ENCODE peak calls at places on chromosomes 3 and 15, in five cellular contexts. M, X, G, N and E are unnamed samples.

GRCh38 chr3:175737646-175738572 is 878.8 kb downstream of the NAALADL2 start:
- DNase-seq in X (no peak), N (no peak), M (no peak), G (no peak), E (peak; percentile 84)

GRCh38 chr15:74203914-74204431 is 1.4 kb upstream of the STRA6 start:
- DNase-seq in M (peak; percentile 67), G (peak; percentile 44), N (no peak), X (no peak), E (peak; percentile 56)

GRCh38 chr3:132543016-132543739 is 53.9 kb upstream of the ACKR4 start:
- DNase-seq in M (no peak), G (no peak), N (no peak), X (no peak), E (peak; percentile 89)

GRCh38 chr3:48398701-48399386 is 26.8 kb downstream of the FBXW12 start:
- DNase-seq in N (peak; percentile 24), X (no peak), M (no peak), G (no peak), E (no peak)

GRCh38 chr3:163391407-163392181 is 1686.7 kb downstream of the SI start:
- DNase-seq in N (no peak), G (no peak), X (no peak), M (no peak), E (no peak)

GRCh38 chr3:16665282-16665741 is 60.1 kb upstream of the DAZL start:
- DNase-seq in N (no peak), X (no peak), G (peak; percentile 33), M (peak; percentile 60), E (peak; percentile 42)

GRCh38 chr3:147930417-147930816 is 521.3 kb downstream of the ZIC1 start:
- DNase-seq in X (no peak), N (no peak), G (no peak), M (no peak), E (peak; percentile 8)

GRCh38 chr15:64896371-64897069 is 15.2 kb upstream of the ANKDD1A start:
- DNase-seq in N (no peak), X (no peak), G (no peak), M (no peak), E (no peak)

GRCh38 chr3:55686720-55687254 is 199.7 kb upstream of the WNT5A start:
- DNase-seq in G (no peak), N (no peak), X (no peak), M (no peak), E (peak; percentile 4)

GRCh38 chr3:186097663-186098451 is 11.0 kb downstream of the ETV5 start:
- DNase-seq in N (peak; percentile 85), M (peak; percentile 94), G (peak; percentile 71), X (peak; percentile 97), E (peak; percentile 23)

GRCh38 chr3:43426388-43426787 is 140.0 kb downstream of the SNRK start:
- DNase-seq in M (no peak), G (no peak), N (no peak), X (no peak), E (no peak)

GRCh38 chr3:10981961-10982360 is 10.6 kb upstream of the SLC6A1 start:
- DNase-seq in G (no peak), X (peak; percentile 85), M (no peak), N (peak; percentile 35), E (no peak)

GRCh38 chr3:49703443-49703927 is 14.1 kb downstream of the RNF123 start:
- DNase-seq in G (peak; percentile 67), M (peak; percentile 81), N (peak; percentile 54), X (peak; percentile 68), E (peak; percentile 61)

GRCh38 chr3:39154323-39155021 is 1.1 kb upstream of the CSRNP1 start:
- DNase-seq in G (peak; percentile 49), M (peak; percentile 97), X (no peak), N (no peak), E (no peak)

GRCh38 chr3:117226932-117227331 is 517.4 kb downstream of the TUSC7 start:
- DNase-seq in G (no peak), X (no peak), N (no peak), M (no peak), E (no peak)

GRCh38 chr3:155554777-155555445 is 190.0 kb downstream of the PLCH1 start:
- DNase-seq in X (no peak), G (no peak), N (no peak), M (no peak), E (no peak)

GRCh38 chr3:122892118-122892517 is 97.2 kb downstream of the SLC49A4 start:
- DNase-seq in X (no peak), M (no peak), G (no peak), N (no peak), E (no peak)

GRCh38 chr3:168422843-168423242 is 327.1 kb upstream of the GOLIM4 start:
- DNase-seq in M (peak; percentile 27), G (no peak), N (no peak), X (no peak), E (no peak)

GRCh38 chr3:51706788-51707731 is at the start of gene GRM2:
- DNase-seq in N (peak; percentile 74), G (peak; percentile 97), M (peak; percentile 98), X (peak; percentile 97), E (peak; percentile 43)

GRCh38 chr15:73851679-73852078 is 21.7 kb upstream of the TBC1D21 start:
- DNase-seq in X (peak; percentile 88), M (peak; percentile 94), N (no peak), G (peak; percentile 89), E (peak; percentile 11)

GRCh38 chr3:131110087-131110486 is 83.4 kb downstream of the NEK11 start:
- DNase-seq in M (no peak), N (no peak), X (no peak), G (no peak), E (peak; percentile 62)

GRCh38 chr3:56693750-56694149 is 10.7 kb upstream of the TASOR start:
- DNase-seq in X (no peak), G (no peak), M (no peak), N (peak; percentile 42), E (no peak)

GRCh38 chr3:111714305-111714704 is 119.2 kb upstream of the ZBED2 start:
- DNase-seq in M (peak; percentile 69), X (peak; percentile 38), N (no peak), G (no peak), E (peak; percentile 51)

GRCh38 chr3:120763601-120764000 is 21.1 kb downstream of the GTF2E1 start:
- DNase-seq in N (no peak), X (no peak), M (no peak), G (no peak), E (no peak)

GRCh38 chr15:55799287-55800212 is 56.6 kb upstream of the PRTG start:
- DNase-seq in G (peak; percentile 81), X (peak; percentile 86), M (peak; percentile 90), N (peak; percentile 64), E (peak; percentile 11)

GRCh38 chr3:36957072-36957471 is 12.2 kb upstream of the TRANK1 start:
- DNase-seq in G (no peak), M (peak; percentile 79), X (no peak), N (no peak), E (no peak)

GRCh38 chr3:151283907-151284461 is 5.6 kb upstream of the P2RY14 start:
- DNase-seq in G (no peak), M (no peak), X (no peak), N (no peak), E (no peak)

GRCh38 chr3:151283387-151283786 is 5.0 kb upstream of the P2RY14 start:
- DNase-seq in G (no peak), N (no peak), M (no peak), X (no peak), E (no peak)

GRCh38 chr3:151281671-151282334 is 3.5 kb upstream of the P2RY14 start:
- DNase-seq in M (no peak), N (no peak), G (no peak), X (no peak), E (no peak)

GRCh38 chr3:151285940-151286339 is 7.6 kb upstream of the P2RY14 start:
- DNase-seq in X (no peak), N (no peak), G (no peak), M (no peak), E (no peak)

DNA sequence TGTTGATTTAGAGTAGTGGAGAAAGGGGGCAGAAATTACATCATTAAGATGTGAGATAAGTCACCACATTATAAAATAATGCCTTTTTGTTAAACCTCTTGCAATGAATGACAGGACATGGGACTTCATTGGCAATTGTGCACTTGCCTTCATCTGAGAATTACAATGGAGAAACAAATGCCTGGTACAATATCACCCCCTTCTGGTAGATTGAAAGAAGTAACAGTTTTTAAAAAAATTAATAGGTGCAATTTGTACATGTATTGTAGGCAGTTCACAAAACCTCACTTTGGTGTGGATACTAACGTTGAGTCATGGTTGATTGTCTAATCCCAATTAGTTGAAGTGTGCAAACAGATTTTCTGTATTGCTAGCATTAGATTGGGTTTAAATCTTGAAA is 4.6 kb upstream of the P2RY14 start:
- DNase-seq in M (peak; percentile 41), G (no peak), X (peak; percentile 53), N (no peak), E (peak; percentile 54)
- TF ChIP-seq CTCF in M (peak; percentile 67), G (peak; percentile 67), X (peak; percentile 53), N (peak; percentile 57), E (peak; percentile 91)

GRCh38 chr3:108608750-108609149 is 19.2 kb downstream of the DZIP3 start:
- DNase-seq in M (peak; percentile 80), X (no peak), G (no peak), N (no peak), E (no peak)
- TF ChIP-seq CTCF in M (peak; percentile 73), X (no peak), G (no peak), N (no peak), E (no peak)

DNA sequence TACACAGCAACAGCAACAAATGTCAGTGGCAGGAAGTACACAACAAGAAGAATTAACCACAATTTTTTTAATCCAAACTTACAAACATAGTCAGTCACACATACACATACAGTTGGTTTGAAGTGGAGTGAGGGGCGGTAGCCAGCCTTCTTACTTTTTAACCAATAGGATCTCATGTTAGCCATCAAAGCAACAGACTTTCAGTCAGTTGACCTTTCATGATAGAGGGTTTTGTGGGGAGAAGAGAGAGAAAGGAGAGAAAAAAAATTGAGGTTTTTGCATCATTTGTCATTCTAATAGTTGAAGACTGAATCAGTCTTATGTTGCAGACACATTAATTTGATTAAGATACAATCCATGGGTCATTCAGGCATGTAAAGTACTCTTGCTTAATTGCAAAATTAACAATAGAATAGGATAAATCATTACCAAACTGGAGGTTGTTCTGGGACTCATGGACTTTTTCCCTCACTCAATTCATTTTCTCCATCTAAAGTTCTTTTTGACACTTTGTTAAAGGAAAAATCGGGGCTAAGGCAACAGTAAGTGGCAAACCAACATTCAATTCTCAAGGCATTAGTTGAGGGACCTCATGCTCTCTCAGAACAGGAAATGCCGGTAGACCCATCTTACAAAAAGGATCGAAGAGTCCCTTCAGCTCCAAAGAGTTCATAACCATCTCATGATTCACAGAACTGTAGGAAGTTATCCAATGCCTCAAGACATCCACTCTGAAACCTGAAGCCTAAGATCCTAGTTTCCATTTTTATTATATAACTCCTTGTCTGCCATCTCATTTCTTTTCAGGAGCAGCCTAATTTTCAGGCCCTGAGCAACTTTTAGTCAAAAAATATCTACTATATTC is 159.5 kb upstream of the LPP start:
- DNase-seq in N (no peak), X (no peak), G (no peak), M (no peak), E (peak; percentile 77)
- TF ChIP-seq CTCF in N (no peak), X (no peak), G (no peak), M (no peak), E (no peak)

GRCh38 chr3:126475411-126476114 is at the start of gene ZXDC:
- DNase-seq in M (peak; percentile 89), G (peak; percentile 94), X (peak; percentile 96), N (peak; percentile 94), E (peak; percentile 88)

GRCh38 chr3:126469479-126469878 is 6.2 kb downstream of the ZXDC start:
- DNase-seq in N (peak; percentile 73), X (peak; percentile 54), M (no peak), G (no peak), E (no peak)

GRCh38 chr3:126474498-126475410 is 937 bp downstream of the ZXDC start:
- DNase-seq in X (peak; percentile 64), M (peak; percentile 65), G (peak; percentile 54), N (peak; percentile 56), E (peak; percentile 22)

GRCh38 chr3:126473292-126474168 is 2.2 kb downstream of the ZXDC start:
- DNase-seq in N (no peak), M (no peak), X (no peak), G (no peak), E (no peak)

GRCh38 chr3:126472277-126473006 is 3.2 kb downstream of the ZXDC start:
- DNase-seq in M (no peak), G (no peak), N (peak; percentile 83), X (no peak), E (peak; percentile 75)
- TF ChIP-seq CTCF in M (no peak), G (no peak), N (no peak), X (peak; percentile 6), E (no peak)